ENCODE peak calls at places on chromosome 21, in four cellular contexts. H is left ventricle myocardium inferior, J is testis, P is tibial artery. B is an unnamed sample.

GRCh38 chr21:29233611-29234540 is 64.8 kb upstream of the BACH1 start:
- DNase-seq in P (no peak), J (no peak), H (no peak), B (no peak)

GRCh38 chr21:38649120-38649519 is 150.8 kb upstream of the ERG start:
- DNase-seq in P (no peak), H (no peak), J (no peak), B (no peak)

GRCh38 chr21:35738342-35738961 is 321.9 kb downstream of the SETD4 start:
- DNase-seq in P (no peak), J (peak; percentile 28), H (no peak), B (no peak)

GRCh38 chr21:27047331-27048314 is 80.7 kb upstream of the ADAMTS5 start:
- DNase-seq in H (no peak), J (no peak), P (no peak), B (no peak)

GRCh38 chr21:40631201-40631600 is 215.8 kb downstream of the DSCAM start:
- DNase-seq in J (no peak), P (no peak), H (no peak), B (no peak)

GRCh38 chr21:46667191-46667734 is 31.8 kb downstream of the PRMT2 start:
- DNase-seq in J (no peak), P (no peak), H (no peak), B (no peak)

GRCh38 chr21:15775981-15776380 is 46.2 kb downstream of the USP25 start:
- DNase-seq in J (no peak), P (no peak), H (no peak), B (no peak)

GRCh38 chr21:38787461-38788274 is 18.1 kb upstream of the ETS2 start:
- DNase-seq in P (no peak), J (no peak), H (no peak), B (no peak)

GRCh38 chr21:27035791-27036190 is 68.9 kb upstream of the ADAMTS5 start:
- DNase-seq in J (no peak), P (no peak), H (no peak), B (no peak)

GRCh38 chr21:43362306-43362927 is 64.5 kb downstream of the SIK1 start:
- DNase-seq in J (peak; percentile 67), P (peak; percentile 58), H (peak; percentile 84), B (no peak)

GRCh38 chr21:22019766-22020165 is 1021.6 kb downstream of the NCAM2 start:
- DNase-seq in P (no peak), J (no peak), H (no peak), B (no peak)

GRCh38 chr21:35982717-35983116 is 77.6 kb downstream of the SETD4 start:
- DNase-seq in H (no peak), J (no peak), P (no peak), B (no peak)

GRCh38 chr21:39022901-39023693 is 160.2 kb downstream of the PSMG1 start:
- DNase-seq in J (peak; percentile 74), H (peak; percentile 87), P (no peak), B (peak; percentile 88)

GRCh38 chr21:44089001-44089911 is 17.9 kb upstream of the PWP2 start:
- DNase-seq in P (no peak), J (peak; percentile 12), H (no peak), B (no peak)

GRCh38 chr21:43644609-43645008 is 14.7 kb downstream of the HSF2BP start:
- DNase-seq in J (no peak), P (peak; percentile 29), H (no peak), B (no peak)

GRCh38 chr21:33157303-33157702 is 72.4 kb upstream of the IFNAR2 start:
- DNase-seq in J (no peak), P (no peak), H (no peak), B (no peak)
- H3K27me3 ChIP-seq in J (no peaks in the 10 kb centered on the region), P (no peaks in the 10 kb centered on the region), H (peaks cover 59% of the 10 kb centered on the region), B (no peaks in the 10 kb centered on the region)

DNA sequence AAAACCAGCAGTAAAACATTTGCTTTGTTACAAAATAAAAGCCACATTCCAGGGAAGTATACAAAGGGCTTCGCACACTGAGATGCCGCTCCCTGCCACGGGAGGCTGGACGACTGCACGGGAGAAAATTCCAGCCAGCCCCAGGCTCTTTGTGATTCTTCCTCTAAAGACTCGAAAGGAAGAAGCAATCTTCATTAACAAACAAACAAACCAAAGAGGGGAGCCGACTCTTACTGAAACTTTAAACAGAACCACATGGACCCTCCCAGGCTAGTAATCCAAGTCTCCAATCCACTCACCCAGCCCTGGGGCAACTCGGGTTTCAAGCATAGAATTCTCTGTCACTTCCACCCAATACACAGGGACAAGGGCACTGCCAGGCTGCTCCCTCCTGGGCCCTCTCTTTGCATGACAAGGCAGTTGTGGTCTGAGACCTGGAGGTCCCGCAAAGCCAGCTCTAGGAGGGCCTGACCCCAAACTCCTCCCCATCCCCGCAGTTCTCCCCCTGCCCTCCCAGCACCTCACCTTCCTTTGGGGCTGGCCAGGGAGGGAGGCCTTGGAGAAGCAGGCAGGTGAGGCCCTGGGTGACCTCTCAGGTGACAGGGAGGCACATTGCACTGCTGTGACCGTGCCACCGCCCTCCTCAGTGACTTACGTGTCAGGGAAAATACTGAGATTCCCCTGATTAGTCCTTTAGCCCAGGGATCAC is 26.6 kb upstream of the COL18A1 start:
- DNase-seq in J (no peak), P (peak; percentile 18), H (peak; percentile 12), B (peak; percentile 21)
- TF ChIP-seq CTCF in J (no peak), P (no peak), H (no peak), B (no peak)

GRCh38 chr21:37082375-37082774 is 9.3 kb downstream of the TTC3 start:
- DNase-seq in H (no peak), P (no peak), J (no peak), B (no peak)
- H3K27me3 ChIP-seq in H (no peaks in the 10 kb centered on the region), P (no peaks in the 10 kb centered on the region), J (no peaks in the 10 kb centered on the region), B (no peaks in the 10 kb centered on the region)

GRCh38 chr21:25313891-25314646 is 293.2 kb downstream of the MRPL39 start:
- DNase-seq in J (no peak), H (no peak), P (no peak), B (no peak)
- TF ChIP-seq CTCF in J (no peak), H (peak; percentile 57), P (no peak), B (peak; percentile 28)

GRCh38 chr21:42146821-42147220 is 72.1 kb upstream of the ABCG1 start:
- DNase-seq in H (no peak), P (no peak), J (no peak), B (peak; percentile 63)
- H3K27me3 ChIP-seq in H (peaks cover 6% of the 10 kb centered on the region), P (no peaks in the 10 kb centered on the region), J (no peaks in the 10 kb centered on the region), B (no peaks in the 10 kb centered on the region)

GRCh38 chr21:42356680-42357079 is 5.9 kb upstream of the TFF2 start:
- DNase-seq in H (no peak), J (no peak), P (no peak), B (no peak)
- TF ChIP-seq CTCF in H (no peak), J (no peak), P (no peak), B (no peak)

GRCh38 chr21:41777934-41778815 is 11.3 kb upstream of the RIPK4 start:
- DNase-seq in P (peak; percentile 92), H (peak; percentile 85), J (peak; percentile 90), B (peak; percentile 84)

GRCh38 chr21:41775152-41775472 is 8.3 kb upstream of the RIPK4 start:
- DNase-seq in J (no peak), P (no peak), H (no peak), B (no peak)

GRCh38 chr21:41778974-41779600 is 12.2 kb upstream of the RIPK4 start:
- DNase-seq in P (no peak), J (no peak), H (no peak), B (no peak)

GRCh38 chr21:41774467-41775151 is 7.8 kb upstream of the RIPK4 start:
- DNase-seq in J (no peak), H (no peak), P (no peak), B (no peak)

GRCh38 chr21:41776778-41777177 is 9.9 kb upstream of the RIPK4 start:
- DNase-seq in J (no peak), H (no peak), P (no peak), B (no peak)
- H3K27me3 ChIP-seq in J (no peaks in the 10 kb centered on the region), H (peaks cover 96% of the 10 kb centered on the region), P (no peaks in the 10 kb centered on the region), B (peaks cover 13% of the 10 kb centered on the region)